ENCODE peak calls at places on chromosomes 16 and 17, in nine cellular contexts. C is activated T-cell treated with anti-CD3 and anti-CD28 coated beads for 1 hour; R is stimulated activated CD8-positive, alpha-beta memory T cell treated with anti-CD3 and anti-CD28 coated beads, Interleukin-15, amount 100 ng/mL, for 4 hours; G is activated CD8-positive, alpha-beta T cell treated with anti-CD3 and anti-CD28 coated beads, Interleukin-2, amount 10 ng/mL, durations not matched to agents 7 days and 5 days; M is T-helper 9 cell; A is Panc1; T is upper lobe of right lung; O is NCI-H510A; K is activated CD4-positive, alpha-beta T cell treated with anti-CD3 and anti-CD28 coated beads, Interleukin-2, amount 10 ng/mL, durations not matched to agents 7 days and 5 days. H is an unnamed sample.

GRCh38 chr16:75181630-75182029 is 25.3 kb downstream of the CTRB2 start:
- DNase-seq in G (no peak), R (no peak), M (no peak), O (no peak), A (no peak), T (no peak), K (no peak), C (no peak), H (no peak)

GRCh38 chr17:77496401-77496801 is 355.6 kb downstream of the SEC14L1 start:
- DNase-seq in A (no peak), K (no peak), M (no peak), G (no peak), C (no peak), O (no peak), R (no peak), T (peak), H (no peak)

GRCh38 chr17:42171831-42172230 is 9.1 kb downstream of the KCNH4 start:
- DNase-seq in O (no peak), M (no peak), K (no peak), R (no peak), T (no peak), A (no peak), G (no peak), C (no peak), H (no peak)

GRCh38 chr17:32875904-32876413 is 965 bp downstream of the MYO1D start:
- DNase-seq in M (no peak), A (no peak), C (no peak), G (no peak), R (no peak), O (no peak), T (no peak), K (no peak), H (no peak)

GRCh38 chr17:9942885-9943284 is 37.8 kb upstream of the RCVRN start:
- DNase-seq in M (no peak), O (no peak), G (no peak), C (no peak), A (no peak), T (no peak), R (no peak), K (no peak), H (no peak)

GRCh38 chr17:234163-235047 is 53.0 kb upstream of the DOC2B start:
- DNase-seq in K (no peak), T (peak), A (no peak), O (no peak), R (no peak), G (no peak), M (no peak), C (no peak), H (no peak)

GRCh38 chr17:50318551-50319310 is 27.2 kb upstream of the XYLT2 start:
- DNase-seq in O (peak), G (no peak), C (no peak), R (no peak), M (no peak), K (no peak), T (no peak), A (no peak), H (no peak)

GRCh38 chr16:68229431-68230175 is 6.3 kb downstream of the ESRP2 start:
- DNase-seq in R (no peak), M (peak), G (peak), O (no peak), T (no peak), K (peak), C (no peak), A (no peak), H (peak)

GRCh38 chr17:47615766-47616424 is 33.8 kb upstream of the KPNB1 start:
- DNase-seq in M (no peak), C (no peak), O (no peak), A (no peak), T (no peak), G (no peak), K (no peak), R (no peak), H (no peak)

GRCh38 chr17:78790552-78790951 is 8.5 kb upstream of the CYTH1 start:
- DNase-seq in T (no peak), R (no peak), O (no peak), G (no peak), M (no peak), C (no peak), K (no peak), A (no peak), H (peak)

GRCh38 chr17:28338056-28338768 is 2.7 kb downstream of the TNFAIP1 start:
- DNase-seq in A (no peak), G (no peak), T (no peak), K (no peak), O (no peak), R (no peak), C (no peak), M (no peak), H (no peak)

GRCh38 chr17:82229686-82230626 is 1.1 kb downstream of the SLC16A3 start:
- DNase-seq in K (no peak), G (no peak), A (no peak), R (no peak), T (peak), O (no peak), C (no peak), M (no peak), H (peak)

GRCh38 chr16:3007059-3007956 is 5.4 kb upstream of the CLDN9 start:
- DNase-seq in O (no peak), K (no peak), C (no peak), A (no peak), M (no peak), G (no peak), T (no peak), R (no peak), H (no peak)

GRCh38 chr16:4899474-4899846 is 37.5 kb downstream of the PPL start:
- DNase-seq in T (no peak), O (no peak), M (no peak), R (no peak), C (no peak), A (no peak), G (no peak), K (no peak), H (no peak)

GRCh38 chr17:51948128-51948527 is 210.4 kb downstream of the CA10 start:
- DNase-seq in G (no peak), K (no peak), C (no peak), M (no peak), O (peak), A (no peak), R (no peak), T (no peak), H (no peak)

GRCh38 chr17:16255481-16255901 is 38.5 kb downstream of the PIGL start:
- DNase-seq in R (no peak), K (no peak), O (no peak), M (no peak), G (no peak), T (no peak), C (no peak), A (no peak), H (no peak)

GRCh38 chr17:45432405-45433113 is at the start of gene ARHGAP27:
- DNase-seq in R (no peak), A (no peak), O (peak), K (peak), G (peak), C (no peak), T (peak), M (no peak), H (no peak)

GRCh38 chr16:88759245-88759975 is 25.6 kb downstream of the PIEZO1 start:
- DNase-seq in C (peak), K (peak), R (no peak), T (peak), O (no peak), M (peak), G (no peak), A (no peak), H (no peak)

GRCh38 chr17:45981306-45981705 is 17.7 kb upstream of the STH start:
- DNase-seq in K (no peak), A (no peak), C (no peak), M (no peak), T (no peak), O (no peak), G (no peak), R (no peak), H (no peak)

GRCh38 chr16:17773698-17774101 is 302.9 kb upstream of the XYLT1 start:
- DNase-seq in C (no peak), T (no peak), M (no peak), K (no peak), O (no peak), R (no peak), A (no peak), G (no peak), H (no peak)

GRCh38 chr17:61574542-61575351 is 16.3 kb downstream of the NACA2 start:
- DNase-seq in T (no peak), C (no peak), G (no peak), M (no peak), K (no peak), O (no peak), A (no peak), R (no peak), H (no peak)

GRCh38 chr16:88331989-88332920 is 50.5 kb upstream of the ZNF469 start:
- DNase-seq in O (no peak), R (no peak), M (no peak), K (no peak), T (no peak), C (no peak), G (no peak), A (peak), H (peak)

GRCh38 chr17:11144358-11145233 is 96.4 kb upstream of the SHISA6 start:
- DNase-seq in R (no peak), T (no peak), C (no peak), O (no peak), M (no peak), G (peak), K (peak), A (peak), H (peak)

GRCh38 chr16:13110124-13110796 is 208.9 kb downstream of the SHISA9 start:
- DNase-seq in T (no peak), A (no peak), R (no peak), M (no peak), C (no peak), G (no peak), O (no peak), K (no peak), H (peak)

GRCh38 chr17:64083093-64083492 is 46.9 kb downstream of the ERN1 start:
- DNase-seq in T (no peak), R (no peak), M (no peak), K (no peak), G (no peak), C (no peak), O (no peak), A (no peak), H (no peak)

GRCh38 chr17:22310717-22311686 is 618.7 kb downstream of the KCNJ18 start:
- DNase-seq in T (no peak), C (no peak), R (no peak), O (no peak), K (no peak), G (no peak), A (no peak), M (no peak), H (no peak)

GRCh38 chr16:720507-720989 is 398 bp upstream of the ANTKMT start:
- DNase-seq in G (peak), T (no peak), O (peak), A (no peak), M (no peak), K (no peak), C (no peak), R (no peak), H (no peak)

GRCh38 chr16:85187002-85187401 is 74.7 kb upstream of the CIBAR2 start:
- DNase-seq in T (no peak), C (no peak), M (no peak), A (no peak), G (no peak), R (no peak), O (no peak), K (no peak), H (peak)

GRCh38 chr16:1791943-1792812 is 1.3 kb downstream of the IGFALS start:
- DNase-seq in G (no peak), C (no peak), O (no peak), A (no peak), K (no peak), M (no peak), R (no peak), T (peak), H (no peak)

GRCh38 chr17:22217135-22217534 is 524.8 kb downstream of the KCNJ18 start:
- DNase-seq in R (no peak), G (no peak), A (no peak), T (peak), O (no peak), C (no peak), K (no peak), M (no peak), H (no peak)

GRCh38 chr17:81510798-81511549 is 1.6 kb downstream of the ACTG1 start:
- DNase-seq in R (no peak), A (no peak), T (no peak), K (peak), O (no peak), G (peak), C (no peak), M (peak), H (no peak)

GRCh38 chr16:11852092-11852809 is 909 bp upstream of the RSL1D1 start:
- DNase-seq in A (no peak), K (no peak), C (no peak), T (no peak), O (no peak), G (no peak), M (no peak), R (no peak), H (peak)

GRCh38 chr17:75308732-75309629 is 19.7 kb upstream of the SLC25A19 start:
- DNase-seq in A (no peak), R (no peak), G (no peak), T (no peak), C (no peak), M (no peak), K (no peak), O (no peak), H (peak)

GRCh38 chr16:50275428-50276127 is 9.2 kb downstream of the ADCY7 start:
- DNase-seq in M (no peak), K (no peak), G (no peak), T (peak), A (no peak), C (no peak), O (no peak), R (no peak), H (no peak)

GRCh38 chr16:75208242-75208825 is 1.4 kb upstream of the CTRB2 start:
- DNase-seq in R (no peak), C (no peak), A (no peak), K (no peak), T (no peak), G (no peak), O (no peak), M (no peak), H (peak)

GRCh38 chr17:55177159-55177913 is 87.4 kb upstream of the HLF start:
- DNase-seq in G (no peak), O (no peak), T (no peak), C (no peak), R (no peak), A (no peak), M (no peak), K (no peak), H (no peak)